ENCODE peak calls at places on chromosomes 7 and 10, in eight cellular contexts. One of them, this sample, is unnamed.

GRCh38 chr7:18778594-18778993 is 283.0 kb downstream of the HDAC9 start:
- DNase-seq in fibroblast of lung: peak
- DNase-seq in BE2C: no peak
- DNase-seq in GM06990: no peak
- DNase-seq in cardiac muscle cell: peak
- DNase-seq in astrocyte: peak
- DNase-seq in HFF-Myc: no peak
- DNase-seq in HepG2: no peak
- DNase-seq in this sample: no peak

GRCh38 chr7:142908921-142909870 is 23.7 kb upstream of the TRPV6 start:
- DNase-seq in HFF-Myc: no peak
- DNase-seq in BE2C: no peak
- DNase-seq in GM06990: no peak
- DNase-seq in fibroblast of lung: no peak
- DNase-seq in cardiac muscle cell: peak
- DNase-seq in astrocyte: no peak
- DNase-seq in HepG2: no peak
- DNase-seq in this sample: no peak

GRCh38 chr10:89838002-89838615 is 136.7 kb downstream of the KIF20B start:
- DNase-seq in cardiac muscle cell: peak
- DNase-seq in HepG2: no peak
- DNase-seq in BE2C: no peak
- DNase-seq in astrocyte: no peak
- DNase-seq in HFF-Myc: no peak
- DNase-seq in GM06990: no peak
- DNase-seq in fibroblast of lung: peak
- DNase-seq in this sample: peak

GRCh38 chr7:157550300-157551275 is 213.8 kb downstream of the DNAJB6 start:
- DNase-seq in fibroblast of lung: no peak
- DNase-seq in HepG2: no peak
- DNase-seq in HFF-Myc: no peak
- DNase-seq in GM06990: no peak
- DNase-seq in BE2C: no peak
- DNase-seq in astrocyte: no peak
- DNase-seq in cardiac muscle cell: no peak
- DNase-seq in this sample: no peak

GRCh38 chr10:124539935-124540641 is 78.5 kb downstream of the LHPP start:
- DNase-seq in GM06990: peak
- DNase-seq in HFF-Myc: no peak
- DNase-seq in cardiac muscle cell: peak
- DNase-seq in HepG2: peak
- DNase-seq in fibroblast of lung: peak
- DNase-seq in BE2C: peak
- DNase-seq in astrocyte: no peak
- DNase-seq in this sample: peak

GRCh38 chr7:777679-778078 is 50.6 kb upstream of the PRKAR1B start:
- DNase-seq in HepG2: no peak
- DNase-seq in cardiac muscle cell: no peak
- DNase-seq in fibroblast of lung: no peak
- DNase-seq in BE2C: no peak
- DNase-seq in astrocyte: no peak
- DNase-seq in GM06990: no peak
- DNase-seq in HFF-Myc: no peak
- DNase-seq in this sample: no peak

GRCh38 chr7:134016223-134016941 is 110.8 kb upstream of the LRGUK start:
- DNase-seq in BE2C: peak
- DNase-seq in GM06990: no peak
- DNase-seq in astrocyte: peak
- DNase-seq in cardiac muscle cell: peak
- DNase-seq in HepG2: peak
- DNase-seq in HFF-Myc: no peak
- DNase-seq in fibroblast of lung: peak
- DNase-seq in this sample: no peak

GRCh38 chr10:92081641-92082040 is 158.1 kb downstream of the BTAF1 start:
- DNase-seq in astrocyte: no peak
- DNase-seq in HFF-Myc: no peak
- DNase-seq in cardiac muscle cell: no peak
- DNase-seq in BE2C: no peak
- DNase-seq in HepG2: no peak
- DNase-seq in GM06990: no peak
- DNase-seq in fibroblast of lung: no peak
- DNase-seq in this sample: no peak

GRCh38 chr10:585502-585901 is 104.0 kb downstream of the DIP2C start:
- DNase-seq in astrocyte: no peak
- DNase-seq in cardiac muscle cell: no peak
- DNase-seq in BE2C: no peak
- DNase-seq in HFF-Myc: no peak
- DNase-seq in GM06990: no peak
- DNase-seq in fibroblast of lung: no peak
- DNase-seq in HepG2: no peak
- DNase-seq in this sample: no peak

GRCh38 chr7:34501161-34501560 is 156.9 kb upstream of the NPSR1 start:
- DNase-seq in cardiac muscle cell: no peak
- DNase-seq in fibroblast of lung: no peak
- DNase-seq in astrocyte: no peak
- DNase-seq in HFF-Myc: no peak
- DNase-seq in HepG2: no peak
- DNase-seq in BE2C: no peak
- DNase-seq in GM06990: no peak
- DNase-seq in this sample: no peak

GRCh38 chr10:54869022-54869421 is 68.0 kb upstream of the PCDH15 start:
- DNase-seq in GM06990: no peak
- DNase-seq in BE2C: no peak
- DNase-seq in HFF-Myc: no peak
- DNase-seq in fibroblast of lung: no peak
- DNase-seq in HepG2: no peak
- DNase-seq in astrocyte: peak
- DNase-seq in cardiac muscle cell: no peak
- DNase-seq in this sample: no peak

GRCh38 chr7:111242361-111242760 is 151.4 kb downstream of the LRRN3 start:
- DNase-seq in cardiac muscle cell: no peak
- DNase-seq in GM06990: no peak
- DNase-seq in fibroblast of lung: no peak
- DNase-seq in BE2C: no peak
- DNase-seq in HepG2: no peak
- DNase-seq in astrocyte: no peak
- DNase-seq in HFF-Myc: no peak
- DNase-seq in this sample: no peak

GRCh38 chr7:116232920-116233319 is 22.6 kb downstream of the TES start:
- DNase-seq in GM06990: no peak
- DNase-seq in HFF-Myc: no peak
- DNase-seq in fibroblast of lung: no peak
- DNase-seq in BE2C: no peak
- DNase-seq in cardiac muscle cell: no peak
- DNase-seq in astrocyte: no peak
- DNase-seq in HepG2: no peak
- DNase-seq in this sample: no peak

GRCh38 chr7:116231543-116232401 is 21.4 kb downstream of the TES start:
- DNase-seq in GM06990: no peak
- DNase-seq in HFF-Myc: no peak
- DNase-seq in cardiac muscle cell: peak
- DNase-seq in HepG2: peak
- DNase-seq in astrocyte: peak
- DNase-seq in fibroblast of lung: peak
- DNase-seq in BE2C: no peak
- DNase-seq in this sample: no peak

GRCh38 chr7:116234517-116235200 is 24.3 kb downstream of the TES start:
- DNase-seq in BE2C: no peak
- DNase-seq in HepG2: no peak
- DNase-seq in HFF-Myc: no peak
- DNase-seq in fibroblast of lung: no peak
- DNase-seq in cardiac muscle cell: no peak
- DNase-seq in astrocyte: no peak
- DNase-seq in GM06990: no peak
- DNase-seq in this sample: no peak

GRCh38 chr7:116230191-116231005 is 20.1 kb downstream of the TES start:
- DNase-seq in GM06990: no peak
- DNase-seq in fibroblast of lung: no peak
- DNase-seq in BE2C: no peak
- DNase-seq in astrocyte: no peak
- DNase-seq in HFF-Myc: no peak
- DNase-seq in cardiac muscle cell: peak
- DNase-seq in HepG2: no peak
- DNase-seq in this sample: no peak

DNA sequence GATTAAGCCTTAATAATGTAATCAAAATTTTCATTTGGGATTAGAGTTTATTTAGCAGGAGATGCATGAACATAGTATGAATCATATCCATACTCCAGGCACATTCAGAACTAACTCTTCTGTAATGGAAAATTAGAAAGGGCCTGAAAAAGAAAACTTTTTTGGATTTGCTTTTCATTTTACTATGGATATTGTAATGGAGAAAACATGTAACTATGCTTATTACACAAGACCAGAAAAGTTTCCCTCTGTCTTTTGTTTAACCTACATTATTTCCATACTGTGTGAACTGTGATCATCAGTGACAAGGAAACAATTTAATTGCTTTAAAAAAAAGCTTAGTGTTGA is 22.0 kb downstream of the TES start:
- DNase-seq in BE2C: no peak
- DNase-seq in GM06990: no peak
- DNase-seq in astrocyte: peak
- DNase-seq in HepG2: no peak
- DNase-seq in fibroblast of lung: peak
- DNase-seq in cardiac muscle cell: peak
- DNase-seq in HFF-Myc: no peak
- DNase-seq in this sample: no peak
- H3K4me3 ChIP-seq in BE2C: no peak
- H3K4me3 ChIP-seq in GM06990: no peak
- H3K4me3 ChIP-seq in astrocyte: no peak
- H3K4me3 ChIP-seq in HepG2: no peak
- H3K4me3 ChIP-seq in fibroblast of lung: no peak
- H3K4me3 ChIP-seq in cardiac muscle cell: no peak
- H3K4me3 ChIP-seq in HFF-Myc: no peak
- H3K4me3 ChIP-seq in this sample: no peak

GRCh38 chr7:100887186-100887954 is 2.1 kb downstream of the UFSP1 start:
- DNase-seq in GM06990: peak
- DNase-seq in HepG2: no peak
- DNase-seq in astrocyte: no peak
- DNase-seq in BE2C: peak
- DNase-seq in fibroblast of lung: no peak
- DNase-seq in HFF-Myc: no peak
- DNase-seq in cardiac muscle cell: no peak
- DNase-seq in this sample: peak
- H3K4me3 ChIP-seq in GM06990: no peak
- H3K4me3 ChIP-seq in HepG2: no peak
- H3K4me3 ChIP-seq in astrocyte: no peak
- H3K4me3 ChIP-seq in BE2C: no peak
- H3K4me3 ChIP-seq in fibroblast of lung: no peak
- H3K4me3 ChIP-seq in HFF-Myc: peak
- H3K4me3 ChIP-seq in cardiac muscle cell: no peak
- H3K4me3 ChIP-seq in this sample: peak

GRCh38 chr10:119849944-119850343 is 22.7 kb downstream of the MCMBP start:
- DNase-seq in HFF-Myc: no peak
- DNase-seq in cardiac muscle cell: no peak
- DNase-seq in fibroblast of lung: no peak
- DNase-seq in GM06990: no peak
- DNase-seq in HepG2: no peak
- DNase-seq in BE2C: no peak
- DNase-seq in astrocyte: no peak
- DNase-seq in this sample: no peak
- H3K4me3 ChIP-seq in HFF-Myc: no peak
- H3K4me3 ChIP-seq in cardiac muscle cell: no peak
- H3K4me3 ChIP-seq in fibroblast of lung: no peak
- H3K4me3 ChIP-seq in GM06990: no peak
- H3K4me3 ChIP-seq in HepG2: no peak
- H3K4me3 ChIP-seq in BE2C: no peak
- H3K4me3 ChIP-seq in astrocyte: no peak
- H3K4me3 ChIP-seq in this sample: no peak

DNA sequence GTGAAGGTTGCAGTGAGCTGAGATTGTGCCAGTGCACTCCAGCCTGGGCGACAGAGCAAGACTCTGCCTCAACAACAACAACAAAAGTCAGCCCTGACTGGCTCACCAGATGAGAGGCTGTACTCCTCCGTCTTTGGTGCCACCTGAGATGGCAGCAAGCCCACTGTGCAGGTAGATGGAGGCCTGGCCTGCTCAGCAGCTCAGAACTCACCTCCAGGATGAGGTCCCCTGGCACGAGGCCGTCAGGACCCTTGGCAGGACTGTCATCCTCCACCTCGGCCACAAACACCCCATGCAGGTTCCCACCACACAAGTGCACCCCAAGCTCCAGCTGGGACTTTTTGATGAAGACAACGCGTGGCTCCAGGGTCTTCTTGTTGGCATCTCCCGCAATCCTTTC is 117.2 kb downstream of the DLG5 start:
- DNase-seq in BE2C: no peak
- DNase-seq in GM06990: no peak
- DNase-seq in cardiac muscle cell: no peak
- DNase-seq in HFF-Myc: no peak
- DNase-seq in fibroblast of lung: no peak
- DNase-seq in astrocyte: no peak
- DNase-seq in HepG2: no peak
- DNase-seq in this sample: no peak
- H3K4me3 ChIP-seq in BE2C: no peak
- H3K4me3 ChIP-seq in GM06990: no peak
- H3K4me3 ChIP-seq in cardiac muscle cell: no peak
- H3K4me3 ChIP-seq in HFF-Myc: no peak
- H3K4me3 ChIP-seq in fibroblast of lung: no peak
- H3K4me3 ChIP-seq in astrocyte: no peak
- H3K4me3 ChIP-seq in HepG2: no peak
- H3K4me3 ChIP-seq in this sample: no peak

DNA sequence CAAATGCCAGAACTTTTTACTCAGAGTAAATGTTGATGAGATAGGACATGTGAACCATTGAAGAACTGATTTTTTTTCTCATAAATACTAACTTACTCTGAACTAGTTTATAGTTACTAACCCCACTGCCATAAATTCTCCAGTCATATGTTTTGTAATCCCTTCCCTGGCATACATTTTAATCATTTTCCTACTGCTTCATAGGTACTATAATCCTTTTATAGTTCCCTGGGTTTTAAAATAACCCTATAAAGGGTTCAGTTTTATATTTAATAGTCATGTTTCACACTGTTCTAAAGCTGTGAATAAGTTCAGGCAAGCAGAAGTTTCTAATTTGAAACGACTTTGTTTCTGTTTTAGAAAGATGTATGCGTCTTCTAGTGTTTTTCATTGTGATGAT is 28.9 kb downstream of the CNNM2 start:
- DNase-seq in HepG2: no peak
- DNase-seq in HFF-Myc: no peak
- DNase-seq in astrocyte: no peak
- DNase-seq in BE2C: no peak
- DNase-seq in fibroblast of lung: no peak
- DNase-seq in GM06990: no peak
- DNase-seq in cardiac muscle cell: no peak
- DNase-seq in this sample: no peak
- H3K4me3 ChIP-seq in HepG2: no peak
- H3K4me3 ChIP-seq in HFF-Myc: no peak
- H3K4me3 ChIP-seq in astrocyte: no peak
- H3K4me3 ChIP-seq in BE2C: no peak
- H3K4me3 ChIP-seq in fibroblast of lung: no peak
- H3K4me3 ChIP-seq in GM06990: no peak
- H3K4me3 ChIP-seq in cardiac muscle cell: no peak
- H3K4me3 ChIP-seq in this sample: no peak

GRCh38 chr7:101169110-101169837 is 3.9 kb upstream of the VGF start:
- DNase-seq in GM06990: no peak
- DNase-seq in cardiac muscle cell: no peak
- DNase-seq in HepG2: no peak
- DNase-seq in BE2C: no peak
- DNase-seq in HFF-Myc: no peak
- DNase-seq in astrocyte: no peak
- DNase-seq in fibroblast of lung: no peak
- DNase-seq in this sample: no peak
- H3K4me3 ChIP-seq in GM06990: no peak
- H3K4me3 ChIP-seq in cardiac muscle cell: no peak
- H3K4me3 ChIP-seq in HepG2: no peak
- H3K4me3 ChIP-seq in BE2C: peak
- H3K4me3 ChIP-seq in HFF-Myc: peak
- H3K4me3 ChIP-seq in astrocyte: peak
- H3K4me3 ChIP-seq in fibroblast of lung: no peak
- H3K4me3 ChIP-seq in this sample: no peak